ENCODE peak calls at places on chromosomes 1 and 21, in five cellular contexts. K is stomach, E is prostate gland, X is transverse colon, I is suprapubic skin. O is an unnamed sample.

GRCh38 chr1:189787201-189787600 is 690.5 kb downstream of the BRINP3 start:
- DNase-seq in K (no peak), E (no peak), X (no peak), I (no peak), O (no peak)

GRCh38 chr1:9728451-9729295 is 77.1 kb downstream of the PIK3CD start:
- DNase-seq in K (no peak), E (no peak), X (no peak), I (no peak), O (no peak)

GRCh38 chr21:34261841-34262832 is 101.7 kb upstream of the KCNE2 start:
- DNase-seq in K (no peak), E (peak; percentile 29), X (no peak), I (no peak), O (no peak)

GRCh38 chr1:100657876-100658715 is 61.4 kb upstream of the VCAM1 start:
- DNase-seq in K (no peak), E (no peak), X (no peak), I (no peak), O (no peak)

GRCh38 chr1:198380275-198380674 is 160.2 kb downstream of the ATP6V1G3 start:
- DNase-seq in K (no peak), E (no peak), X (no peak), I (no peak), O (no peak)

GRCh38 chr1:161038523-161039153 is at the start of gene TSTD1:
- DNase-seq in K (peak; percentile 80), E (peak; percentile 74), X (peak; percentile 90), I (no peak), O (peak; percentile 87)

GRCh38 chr1:86687595-86687994 is 16.8 kb upstream of the SH3GLB1 start:
- DNase-seq in K (no peak), E (no peak), X (no peak), I (no peak), O (no peak)

GRCh38 chr1:1577367-1578011 is 2.8 kb upstream of the SSU72 start:
- DNase-seq in K (no peak), E (no peak), X (peak; percentile 25), I (no peak), O (no peak)

GRCh38 chr1:24909388-24909898 is 20.6 kb downstream of the RUNX3 start:
- DNase-seq in K (peak; percentile 61), E (no peak), X (peak; percentile 85), I (no peak), O (peak; percentile 67)

GRCh38 chr1:219324629-219325367 is 151.1 kb downstream of the LYPLAL1 start:
- DNase-seq in K (no peak), E (no peak), X (no peak), I (no peak), O (no peak)

GRCh38 chr1:53172751-53173498 is 23.7 kb upstream of the CPT2 start:
- DNase-seq in K (no peak), E (no peak), X (peak; percentile 41), I (no peak), O (no peak)

GRCh38 chr1:2493691-2494322 is 17.7 kb downstream of the PLCH2 start:
- DNase-seq in K (no peak), E (peak; percentile 33), X (no peak), I (no peak), O (no peak)

GRCh38 chr21:38475519-38475918 is 22.8 kb downstream of the ERG start:
- DNase-seq in K (no peak), E (no peak), X (no peak), I (no peak), O (no peak)

GRCh38 chr21:32803651-32804050 is 32.1 kb upstream of the PAXBP1 start:
- DNase-seq in K (no peak), E (no peak), X (no peak), I (no peak), O (no peak)

GRCh38 chr1:53442297-53442696 is 16.9 kb upstream of the DMRTB1 start:
- DNase-seq in K (no peak), E (no peak), X (no peak), I (no peak), O (no peak)

GRCh38 chr21:44911384-44912157 is 9.1 kb downstream of the ITGB2 start:
- DNase-seq in K (peak; percentile 89), E (peak; percentile 85), X (peak; percentile 90), I (no peak), O (peak; percentile 91)

GRCh38 chr1:69029649-69030048 is 532.8 kb upstream of the DEPDC1 start:
- DNase-seq in K (no peak), E (no peak), X (no peak), I (no peak), O (no peak)

GRCh38 chr1:31208361-31208945 is 31.2 kb downstream of the NKAIN1 start:
- DNase-seq in K (no peak), E (no peak), X (no peak), I (no peak), O (no peak)

GRCh38 chr1:215905493-215906095 is 338.5 kb downstream of the KCTD3 start:
- DNase-seq in K (no peak), E (no peak), X (no peak), I (no peak), O (no peak)

GRCh38 chr1:2472561-2473166 is 3.4 kb upstream of the PLCH2 start:
- DNase-seq in K (no peak), E (no peak), X (no peak), I (no peak), O (no peak)

GRCh38 chr1:202592141-202592540 is 118.1 kb downstream of the SYT2 start:
- DNase-seq in K (no peak), E (no peak), X (no peak), I (no peak), O (no peak)

GRCh38 chr1:166947398-166948043 is 27.8 kb downstream of the ILDR2 start:
- DNase-seq in K (peak; percentile 27), E (no peak), X (peak; percentile 14), I (no peak), O (peak; percentile 85)

GRCh38 chr1:192937128-192937527 is 122.0 kb downstream of the UCHL5 start:
- DNase-seq in K (no peak), E (no peak), X (no peak), I (no peak), O (no peak)

GRCh38 chr21:19900149-19900548 is 1098.1 kb upstream of the NCAM2 start:
- DNase-seq in K (no peak), E (no peak), X (no peak), I (no peak), O (peak; percentile 33)

DNA sequence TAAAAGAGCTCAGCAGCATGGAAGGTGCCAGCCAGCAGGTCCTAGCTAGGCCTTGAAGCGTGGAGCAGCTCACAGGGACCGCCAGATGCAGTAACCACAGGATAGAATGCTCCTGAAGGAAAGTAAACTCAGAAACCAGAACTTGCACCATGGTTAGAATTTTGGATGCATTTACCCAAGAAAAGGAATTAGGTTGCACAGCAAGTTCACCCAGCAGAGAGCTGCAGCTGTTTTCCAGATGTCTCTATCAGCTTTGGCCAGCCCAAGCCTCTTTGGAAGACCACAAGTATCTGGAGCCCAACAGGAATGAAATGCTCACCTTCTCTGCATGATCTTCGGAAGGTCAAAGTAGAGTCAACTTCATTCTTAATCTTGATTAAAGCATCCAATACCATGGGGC is 21.0 kb upstream of the ATP13A2 start:
- DNase-seq in K (no peak), E (no peak), X (no peak), I (no peak), O (no peak)
- H3K36me3 ChIP-seq in K (peaks cover 89% of the 10 kb centered on the region), E (peaks cover 4% of the 10 kb centered on the region), X (peaks cover 36% of the 10 kb centered on the region), I (peaks cover 52% of the 10 kb centered on the region), O (peaks cover 6% of the 10 kb centered on the region)

GRCh38 chr1:40451238-40451585 is 936 bp downstream of the ZFP69B start:
- DNase-seq in K (no peak), E (no peak), X (no peak), I (no peak), O (no peak)

GRCh38 chr1:40449684-40450490 is at the start of gene ZFP69B:
- DNase-seq in K (peak; percentile 92), E (peak; percentile 78), X (peak; percentile 93), I (peak; percentile 91), O (peak; percentile 99)

GRCh38 chr1:40454873-40455272 is 4.6 kb downstream of the ZFP69B start:
- DNase-seq in K (no peak), E (no peak), X (no peak), I (no peak), O (no peak)

GRCh38 chr1:40450491-40451237 is 388 bp downstream of the ZFP69B start:
- DNase-seq in K (peak; percentile 31), E (no peak), X (peak; percentile 33), I (no peak), O (peak; percentile 29)
- TF ChIP-seq POLR2AphosphoS5 in K (no peak), E (no peak), X (no peak), I (no peak), O (no peak)

GRCh38 chr21:16305686-16306085 is 575.9 kb downstream of the USP25 start:
- DNase-seq in K (no peak), E (no peak), X (no peak), I (no peak), O (no peak)
- H3K4me3 ChIP-seq in K (no peak overlapping the region), E (peak overlapping the region; percentile 7), X (no peak overlapping the region), I (peak overlapping the region; percentile 31), O (no peak overlapping the region)

DNA sequence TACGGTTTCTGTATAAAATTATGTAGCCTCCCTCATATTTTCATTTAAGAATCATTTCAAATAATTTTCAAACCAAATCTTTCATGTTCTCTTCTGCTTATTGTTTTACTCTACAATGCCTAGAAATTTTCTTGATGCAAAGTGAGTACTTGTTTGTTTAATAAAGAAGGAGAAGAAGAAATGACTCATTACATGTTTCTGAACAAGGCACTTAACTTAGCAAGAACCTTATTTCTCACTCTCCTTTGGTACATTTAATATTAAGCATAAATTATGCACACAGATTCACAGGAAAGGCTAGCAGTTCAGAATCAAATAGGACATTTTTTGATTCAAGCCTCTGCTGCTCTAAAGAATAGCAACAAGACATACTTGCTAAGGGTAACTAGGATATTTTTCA is 9.1 kb downstream of the SCYL3 start:
- DNase-seq in K (no peak), E (no peak), X (no peak), I (no peak), O (no peak)
- H3K36me3 ChIP-seq in K (peaks cover 58% of the 10 kb centered on the region), E (no peaks in the 10 kb centered on the region), X (peaks cover 16% of the 10 kb centered on the region), I (peaks cover 39% of the 10 kb centered on the region), O (peaks cover 24% of the 10 kb centered on the region)

DNA sequence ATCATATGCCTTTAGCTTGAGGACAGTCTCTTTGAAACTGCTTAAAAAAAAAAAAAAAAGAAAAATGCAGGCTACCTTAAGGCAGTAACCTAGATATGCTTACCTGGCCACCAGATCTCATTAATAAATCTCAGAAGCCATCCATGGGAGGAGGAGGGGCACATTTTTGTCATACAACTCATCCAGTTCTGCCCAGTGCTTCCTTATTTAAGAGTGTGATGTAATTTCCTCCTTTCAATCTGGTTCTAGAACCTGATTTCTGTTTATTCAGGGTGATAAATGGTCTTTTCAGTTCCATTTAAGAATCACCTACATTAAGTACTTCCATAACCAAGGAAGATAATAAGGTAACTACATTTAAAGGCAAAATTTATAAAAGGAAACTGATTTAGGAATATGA is 6.1 kb downstream of the ERRFI1 start:
- DNase-seq in K (no peak), E (peak; percentile 69), X (no peak), I (no peak), O (no peak)
- TF ChIP-seq POLR2AphosphoS5 in K (peak; percentile 77), E (peak; percentile 85), X (no peak), I (no peak), O (no peak)

DNA sequence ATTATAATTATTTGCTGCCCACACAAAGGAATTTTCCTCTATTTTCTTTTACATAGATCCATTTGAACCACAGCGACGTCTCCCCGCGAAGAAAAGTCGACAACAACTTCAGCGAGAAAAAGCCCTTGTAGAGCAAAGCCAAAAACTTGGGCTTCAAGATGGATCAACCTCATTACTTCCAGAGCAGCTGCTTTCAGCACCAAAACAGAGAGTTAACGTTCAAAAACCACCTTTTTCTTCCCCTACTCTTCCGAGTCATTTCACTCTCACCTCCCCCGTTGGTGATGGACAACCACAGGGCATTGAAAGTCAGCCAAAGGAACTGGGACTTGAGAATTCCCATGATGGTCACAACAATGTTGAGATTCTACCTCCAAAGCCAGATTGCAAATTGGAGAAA is 7.2 kb downstream of the GORAB start:
- DNase-seq in K (no peak), E (no peak), X (no peak), I (no peak), O (no peak)
- H3K4me3 ChIP-seq in K (no peak overlapping the region), E (no peak overlapping the region), X (no peak overlapping the region), I (no peak overlapping the region), O (no peak overlapping the region)